ENCODE peak calls at places on chromosome 20, in six cellular contexts. T is GM23338, V is heart right ventricle, D is upper lobe of left lung, Y is cardiac muscle cell, L is body of pancreas. E is an unnamed sample.

GRCh38 chr20:23120936-23121765 is 35.0 kb upstream of the CD93 start:
- DNase-seq in T (no peak), V (no peak), D (no peak), Y (peak; percentile 10), L (no peak), E (no peak)

GRCh38 chr20:45919951-45920794 is 8.2 kb upstream of the PLTP start:
- DNase-seq in T (no peak), V (peak; percentile 60), D (no peak), Y (no peak), L (no peak), E (peak; percentile 93)

GRCh38 chr20:48230251-48230650 is 445.0 kb upstream of the SULF2 start:
- DNase-seq in T (no peak), V (no peak), D (no peak), Y (no peak), L (no peak), E (no peak)

GRCh38 chr20:5751856-5752255 is 1.7 kb downstream of the SHLD1 start:
- DNase-seq in T (peak; percentile 13), V (no peak), D (no peak), Y (no peak), L (peak; percentile 48), E (no peak)

GRCh38 chr20:61185841-61186601 is 66.0 kb upstream of the CDH4 start:
- DNase-seq in T (no peak), V (no peak), D (no peak), Y (no peak), L (no peak), E (peak; percentile 96)

GRCh38 chr20:47160240-47160639 is 196.3 kb downstream of the ZMYND8 start:
- DNase-seq in T (no peak), V (no peak), D (peak; percentile 55), Y (no peak), L (no peak), E (no peak)

GRCh38 chr20:20452254-20452676 is 84.4 kb downstream of the INSM1 start:
- DNase-seq in T (peak; percentile 92), V (peak; percentile 32), D (peak; percentile 65), Y (peak; percentile 60), L (no peak), E (peak; percentile 59)

GRCh38 chr20:51695574-51696303 is 72.5 kb downstream of the ATP9A start:
- DNase-seq in T (no peak), V (no peak), D (no peak), Y (no peak), L (no peak), E (peak; percentile 67)

GRCh38 chr20:35003211-35004031 is 47.8 kb downstream of the MYH7B start:
- DNase-seq in T (no peak), V (no peak), D (peak; percentile 58), Y (no peak), L (no peak), E (no peak)

GRCh38 chr20:51562334-51563140 is 20.0 kb upstream of the NFATC2 start:
- DNase-seq in T (peak; percentile 83), V (peak; percentile 94), D (peak; percentile 89), Y (peak; percentile 81), L (peak; percentile 73), E (peak; percentile 90)

GRCh38 chr20:14935285-14935684 is 597.9 kb upstream of the FLRT3 start:
- DNase-seq in T (no peak), V (no peak), D (no peak), Y (no peak), L (no peak), E (no peak)

GRCh38 chr20:48682529-48683385 is 145.0 kb downstream of the PREX1 start:
- DNase-seq in T (peak; percentile 79), V (peak; percentile 91), D (peak; percentile 79), Y (peak; percentile 98), L (peak; percentile 92), E (peak; percentile 95)

GRCh38 chr20:47466193-47466592 is 35.5 kb upstream of the NCOA3 start:
- DNase-seq in T (no peak), V (no peak), D (no peak), Y (no peak), L (no peak), E (peak; percentile 13)

GRCh38 chr20:38065764-38066375 is 32.3 kb downstream of the RPRD1B start:
- DNase-seq in T (no peak), V (peak; percentile 30), D (peak; percentile 61), Y (no peak), L (no peak), E (no peak)

GRCh38 chr20:15760217-15760567 is 813.1 kb downstream of the KIF16B start:
- DNase-seq in T (no peak), V (no peak), D (no peak), Y (peak; percentile 8), L (no peak), E (no peak)

GRCh38 chr20:45907219-45907948 is 4.6 kb downstream of the PLTP start:
- DNase-seq in T (no peak), V (no peak), D (no peak), Y (no peak), L (no peak), E (no peak)

GRCh38 chr20:45782890-45783289 is 8.8 kb downstream of the WFDC3 start:
- DNase-seq in T (no peak), V (no peak), D (no peak), Y (no peak), L (no peak), E (no peak)

GRCh38 chr20:62769346-62770071 is 26.8 kb upstream of the MRGBP start:
- DNase-seq in T (no peak), V (no peak), D (peak; percentile 34), Y (no peak), L (no peak), E (no peak)

GRCh38 chr20:25408890-25409289 is 1.4 kb downstream of the GINS1 start:
- DNase-seq in T (no peak), V (no peak), D (no peak), Y (no peak), L (no peak), E (no peak)

GRCh38 chr20:60238992-60239655 is 280.9 kb downstream of the CDH26 start:
- DNase-seq in T (no peak), V (no peak), D (no peak), Y (no peak), L (no peak), E (no peak)

GRCh38 chr20:23350855-23351838 is 556 bp downstream of the NXT1 start:
- DNase-seq in T (peak; percentile 84), V (peak; percentile 43), D (no peak), Y (peak; percentile 73), L (peak; percentile 53), E (peak; percentile 55)

GRCh38 chr20:22382742-22383141 is 201.6 kb downstream of the FOXA2 start:
- DNase-seq in T (no peak), V (no peak), D (no peak), Y (no peak), L (no peak), E (peak; percentile 33)

GRCh38 chr20:64211874-64212658 is 43.5 kb upstream of the PCMTD2 start:
- DNase-seq in T (no peak), V (no peak), D (peak; percentile 44), Y (no peak), L (no peak), E (no peak)

GRCh38 chr20:54680872-54681297 is 205.5 kb downstream of the DOK5 start:
- DNase-seq in T (peak; percentile 73), V (no peak), D (no peak), Y (peak; percentile 58), L (peak; percentile 60), E (peak; percentile 62)

GRCh38 chr20:641516-641913 is 11.5 kb downstream of the SRXN1 start:
- DNase-seq in T (no peak), V (no peak), D (no peak), Y (no peak), L (no peak), E (no peak)

GRCh38 chr20:9319687-9320384 is 194.6 kb upstream of the LAMP5 start:
- DNase-seq in T (no peak), V (no peak), D (no peak), Y (no peak), L (no peak), E (no peak)

GRCh38 chr20:9329356-9330092 is 184.9 kb upstream of the LAMP5 start:
- DNase-seq in T (no peak), V (no peak), D (no peak), Y (no peak), L (no peak), E (peak; percentile 31)

DNA sequence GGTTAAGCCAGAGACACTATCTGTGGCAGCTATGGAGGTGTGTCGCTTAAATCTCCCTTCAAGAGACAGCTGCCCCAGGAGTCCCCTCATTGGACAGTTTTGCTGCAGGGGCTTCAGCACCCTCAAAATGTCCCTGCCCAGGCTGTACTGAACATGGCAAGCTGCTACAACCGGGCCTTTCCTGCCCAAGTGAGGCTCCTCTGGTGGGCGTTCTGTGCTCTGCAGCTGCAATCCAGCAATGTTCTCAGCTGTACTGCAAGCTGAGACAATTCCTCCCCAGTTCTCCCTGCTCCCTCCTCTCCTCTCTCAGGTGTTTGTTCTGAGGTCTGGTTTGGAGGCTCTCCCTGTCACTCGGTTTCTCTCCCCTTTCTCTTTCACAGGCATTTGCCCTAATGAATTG is 190.8 kb upstream of the LAMP5 start:
- DNase-seq in T (peak; percentile 60), V (no peak), D (no peak), Y (peak; percentile 41), L (no peak), E (peak; percentile 41)
- TF ChIP-seq CTCF in T (peak; percentile 46), V (peak; percentile 21), D (no peak), Y (peak; percentile 54), L (no peak), E (peak; percentile 76)

GRCh38 chr20:33408313-33408712 is 7.0 kb upstream of the CDK5RAP1 start:
- DNase-seq in T (no peak), V (no peak), D (peak; percentile 41), Y (no peak), L (no peak), E (no peak)
- H3K4me3 ChIP-seq in T (no peak overlapping the region), V (no peak overlapping the region), D (no peak overlapping the region), Y (no peak overlapping the region), L (no peak overlapping the region), E (no peak overlapping the region)

DNA sequence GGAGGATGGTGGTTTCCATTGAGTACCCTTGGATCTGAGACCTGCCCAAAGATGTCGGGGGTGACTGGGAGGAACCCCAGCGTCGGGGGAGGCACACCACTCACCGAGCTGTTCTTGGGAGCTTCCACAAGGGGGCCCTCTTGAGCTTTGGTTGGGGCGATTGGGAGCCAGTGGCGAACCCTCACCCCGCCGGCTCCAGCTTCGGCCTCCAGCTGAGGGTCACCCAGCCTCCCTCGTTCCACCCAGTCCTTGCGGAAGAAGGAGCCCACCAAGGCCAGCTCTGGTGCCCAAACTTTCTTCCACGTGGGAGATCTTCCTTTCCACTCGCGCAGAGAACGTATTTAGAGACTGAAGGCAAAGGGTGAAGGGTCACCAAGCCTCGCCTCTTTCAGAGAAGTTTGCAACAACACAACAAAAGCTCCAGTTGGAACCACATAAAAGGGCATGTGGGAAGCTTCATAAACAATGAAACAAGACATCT is 33.6 kb downstream of the APCDD1L start:
- DNase-seq in T (peak; percentile 91), V (peak; percentile 36), D (no peak), Y (peak; percentile 44), L (no peak), E (peak; percentile 68)
- TF ChIP-seq CTCF in T (peak; percentile 88), V (peak; percentile 25), D (no peak), Y (peak; percentile 71), L (no peak), E (peak; percentile 87)

GRCh38 chr20:3174442-3175263 is 1.3 kb upstream of the LZTS3 start:
- DNase-seq in T (peak; percentile 86), V (no peak), D (no peak), Y (no peak), L (no peak), E (peak; percentile 46)
- H3K4me3 ChIP-seq in T (peak overlapping the region; percentile 73), V (peak overlapping the region; percentile 87), D (peak overlapping the region; percentile 73), Y (peak overlapping the region; percentile 89), L (no peak overlapping the region), E (peak overlapping the region; percentile 82)

GRCh38 chr20:50267041-50267865 is 76.6 kb downstream of the CEBPB start:
- DNase-seq in T (peak; percentile 71), V (no peak), D (peak; percentile 90), Y (no peak), L (peak; percentile 74), E (peak; percentile 42)
- TF ChIP-seq CTCF in T (no peak), V (no peak), D (no peak), Y (no peak), L (no peak), E (no peak)

E was measured in choroid plexus epithelial cell.